ENCODE peak calls at places on chromosome 13, in five cellular contexts. One of them, this sample, is unnamed.

GRCh38 chr13:97030705-97031452 is 36.6 kb upstream of the OXGR1 start:
- DNase-seq in cardiac muscle cell: peak
- DNase-seq in IMR-90: peak
- DNase-seq in tibial artery: no peak
- DNase-seq in AG04450: peak
- DNase-seq in this sample: peak

GRCh38 chr13:66312312-66313087 is 917.6 kb downstream of the PCDH9 start:
- DNase-seq in cardiac muscle cell: no peak
- DNase-seq in tibial artery: no peak
- DNase-seq in IMR-90: peak
- DNase-seq in AG04450: peak
- DNase-seq in this sample: peak

GRCh38 chr13:73142091-73142490 is 83.3 kb downstream of the KLF5 start:
- DNase-seq in tibial artery: no peak
- DNase-seq in IMR-90: no peak
- DNase-seq in cardiac muscle cell: peak
- DNase-seq in AG04450: no peak
- DNase-seq in this sample: no peak

GRCh38 chr13:25732146-25732865 is 319.5 kb downstream of the SHISA2 start:
- DNase-seq in tibial artery: no peak
- DNase-seq in IMR-90: peak
- DNase-seq in AG04450: no peak
- DNase-seq in cardiac muscle cell: no peak
- DNase-seq in this sample: peak

GRCh38 chr13:79621449-79621848 is 140.5 kb downstream of the NDFIP2 start:
- DNase-seq in cardiac muscle cell: no peak
- DNase-seq in IMR-90: no peak
- DNase-seq in AG04450: no peak
- DNase-seq in tibial artery: no peak
- DNase-seq in this sample: no peak

GRCh38 chr13:106471957-106472543 is 63.4 kb downstream of the EFNB2 start:
- DNase-seq in IMR-90: peak
- DNase-seq in tibial artery: no peak
- DNase-seq in cardiac muscle cell: peak
- DNase-seq in AG04450: peak
- DNase-seq in this sample: peak

GRCh38 chr13:99652141-99652540 is 150.9 kb downstream of the TM9SF2 start:
- DNase-seq in IMR-90: no peak
- DNase-seq in tibial artery: no peak
- DNase-seq in AG04450: no peak
- DNase-seq in cardiac muscle cell: no peak
- DNase-seq in this sample: no peak

GRCh38 chr13:105406551-105406950 is 1128.9 kb downstream of the EFNB2 start:
- DNase-seq in tibial artery: no peak
- DNase-seq in cardiac muscle cell: no peak
- DNase-seq in IMR-90: no peak
- DNase-seq in AG04450: no peak
- DNase-seq in this sample: no peak

GRCh38 chr13:20767309-20767943 is 6.3 kb downstream of the EEF1AKMT1 start:
- DNase-seq in AG04450: no peak
- DNase-seq in tibial artery: no peak
- DNase-seq in cardiac muscle cell: no peak
- DNase-seq in IMR-90: no peak
- DNase-seq in this sample: no peak

GRCh38 chr13:50592412-50593145 is 250.9 kb downstream of the DLEU7 start:
- DNase-seq in cardiac muscle cell: no peak
- DNase-seq in AG04450: no peak
- DNase-seq in IMR-90: peak
- DNase-seq in tibial artery: no peak
- DNase-seq in this sample: peak

GRCh38 chr13:31088826-31089420 is 72.8 kb downstream of the HSPH1 start:
- DNase-seq in tibial artery: no peak
- DNase-seq in AG04450: no peak
- DNase-seq in IMR-90: no peak
- DNase-seq in cardiac muscle cell: no peak
- DNase-seq in this sample: no peak

GRCh38 chr13:68697551-68697950 is 1410.1 kb upstream of the ATXN8OS start:
- DNase-seq in AG04450: no peak
- DNase-seq in IMR-90: no peak
- DNase-seq in cardiac muscle cell: no peak
- DNase-seq in tibial artery: no peak
- DNase-seq in this sample: no peak

GRCh38 chr13:44142911-44143665 is 230.5 kb upstream of the SERP2 start:
- DNase-seq in cardiac muscle cell: no peak
- DNase-seq in AG04450: no peak
- DNase-seq in tibial artery: no peak
- DNase-seq in IMR-90: peak
- DNase-seq in this sample: peak

GRCh38 chr13:64640002-64640401 is 2590.1 kb downstream of the PCDH9 start:
- DNase-seq in tibial artery: no peak
- DNase-seq in cardiac muscle cell: no peak
- DNase-seq in AG04450: no peak
- DNase-seq in IMR-90: peak
- DNase-seq in this sample: peak

GRCh38 chr13:76715621-76716020 is 170.6 kb downstream of the KCTD12 start:
- DNase-seq in tibial artery: no peak
- DNase-seq in cardiac muscle cell: no peak
- DNase-seq in IMR-90: no peak
- DNase-seq in AG04450: no peak
- DNase-seq in this sample: no peak

GRCh38 chr13:99464441-99464949 is 36.8 kb upstream of the TM9SF2 start:
- DNase-seq in tibial artery: no peak
- DNase-seq in AG04450: no peak
- DNase-seq in cardiac muscle cell: no peak
- DNase-seq in IMR-90: peak
- DNase-seq in this sample: peak

GRCh38 chr13:110610955-110611595 is 4.3 kb upstream of the NAXD start:
- DNase-seq in tibial artery: no peak
- DNase-seq in IMR-90: peak
- DNase-seq in cardiac muscle cell: no peak
- DNase-seq in AG04450: no peak
- DNase-seq in this sample: no peak

GRCh38 chr13:78586706-78587105 is 16.6 kb downstream of the POU4F1 start:
- DNase-seq in cardiac muscle cell: peak
- DNase-seq in AG04450: no peak
- DNase-seq in tibial artery: no peak
- DNase-seq in IMR-90: no peak
- DNase-seq in this sample: no peak
- TF ChIP-seq CTCF in cardiac muscle cell: peak
- TF ChIP-seq CTCF in AG04450: peak
- TF ChIP-seq CTCF in tibial artery: no peak
- TF ChIP-seq CTCF in IMR-90: no peak
- TF ChIP-seq CTCF in this sample: peak

GRCh38 chr13:51786425-51787010 is 17.4 kb downstream of the DHRS12 start:
- DNase-seq in tibial artery: no peak
- DNase-seq in IMR-90: no peak
- DNase-seq in AG04450: no peak
- DNase-seq in cardiac muscle cell: no peak
- DNase-seq in this sample: peak
- H3K4me3 ChIP-seq in tibial artery: no peak
- H3K4me3 ChIP-seq in IMR-90: no peak
- H3K4me3 ChIP-seq in AG04450: no peak
- H3K4me3 ChIP-seq in cardiac muscle cell: no peak
- H3K4me3 ChIP-seq in this sample: no peak

DNA sequence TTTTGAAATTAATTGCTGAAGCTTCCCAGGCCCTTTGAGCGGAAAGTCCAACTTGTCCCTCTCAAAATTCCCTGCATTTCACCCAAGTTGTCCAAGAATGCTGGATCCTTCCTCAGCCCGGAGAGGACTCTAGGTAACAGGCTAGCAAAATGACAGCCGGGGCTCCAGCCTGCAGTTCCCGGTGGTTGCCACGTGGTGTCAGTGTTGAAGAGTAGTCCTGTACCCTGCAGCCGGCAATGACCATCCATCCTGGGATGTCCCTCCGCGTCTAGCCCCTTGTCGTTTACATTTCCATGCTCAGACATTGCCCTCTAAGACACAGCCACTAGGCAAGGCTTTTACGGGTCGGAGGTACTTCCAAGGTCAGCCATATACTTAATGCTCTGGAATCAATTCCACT is 31.4 kb upstream of the MTIF3 start:
- DNase-seq in cardiac muscle cell: peak
- DNase-seq in tibial artery: no peak
- DNase-seq in AG04450: no peak
- DNase-seq in IMR-90: peak
- DNase-seq in this sample: peak
- TF ChIP-seq CTCF in cardiac muscle cell: peak
- TF ChIP-seq CTCF in tibial artery: peak
- TF ChIP-seq CTCF in AG04450: peak
- TF ChIP-seq CTCF in IMR-90: peak
- TF ChIP-seq CTCF in this sample: peak

DNA sequence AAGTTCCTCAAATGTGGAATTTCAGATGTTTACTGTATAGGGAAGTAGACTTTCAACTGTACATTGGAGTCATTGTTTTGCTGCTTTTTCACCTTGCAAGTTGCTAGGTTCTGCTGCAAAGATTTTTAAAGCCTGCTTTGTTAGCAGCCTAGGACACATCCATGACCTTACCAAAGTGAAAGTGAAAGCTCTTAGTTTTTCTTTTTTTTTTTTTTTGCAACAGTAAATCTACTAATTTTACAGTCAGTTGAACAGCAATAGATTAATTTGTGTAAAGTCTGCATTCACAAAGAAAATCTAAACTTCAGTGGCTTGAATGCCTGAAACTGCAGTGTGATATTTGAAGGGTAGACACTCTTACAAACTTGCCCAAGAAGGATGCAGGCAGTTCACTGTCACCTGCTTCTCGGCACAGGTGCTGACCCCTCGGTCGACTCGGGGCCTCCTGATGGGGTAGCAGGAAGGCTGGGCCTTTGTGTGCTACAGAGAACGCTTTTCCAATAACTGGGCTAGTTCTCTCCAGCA is 5.0 kb upstream of the MTIF3 start:
- DNase-seq in IMR-90: no peak
- DNase-seq in cardiac muscle cell: no peak
- DNase-seq in AG04450: no peak
- DNase-seq in tibial artery: no peak
- DNase-seq in this sample: peak
- H3K4me3 ChIP-seq in IMR-90: peak
- H3K4me3 ChIP-seq in cardiac muscle cell: no peak
- H3K4me3 ChIP-seq in AG04450: peak
- H3K4me3 ChIP-seq in tibial artery: no peak
- H3K4me3 ChIP-seq in this sample: peak

GRCh38 chr13:103794526-103794925 is 728.3 kb upstream of the SLC10A2 start:
- DNase-seq in AG04450: no peak
- DNase-seq in tibial artery: no peak
- DNase-seq in IMR-90: no peak
- DNase-seq in cardiac muscle cell: no peak
- DNase-seq in this sample: no peak
- TF ChIP-seq CTCF in AG04450: no peak
- TF ChIP-seq CTCF in tibial artery: no peak
- TF ChIP-seq CTCF in IMR-90: no peak
- TF ChIP-seq CTCF in cardiac muscle cell: no peak
- TF ChIP-seq CTCF in this sample: no peak

GRCh38 chr13:89686171-89686570 is 1661.3 kb upstream of the MIR17HG start:
- DNase-seq in AG04450: no peak
- DNase-seq in cardiac muscle cell: no peak
- DNase-seq in IMR-90: no peak
- DNase-seq in tibial artery: no peak
- DNase-seq in this sample: no peak
- H3K4me3 ChIP-seq in AG04450: no peak
- H3K4me3 ChIP-seq in cardiac muscle cell: no peak
- H3K4me3 ChIP-seq in IMR-90: no peak
- H3K4me3 ChIP-seq in tibial artery: no peak
- H3K4me3 ChIP-seq in this sample: no peak

GRCh38 chr13:112234131-112234875 is 141.9 kb upstream of the SPACA7 start:
- DNase-seq in cardiac muscle cell: no peak
- DNase-seq in tibial artery: peak
- DNase-seq in IMR-90: no peak
- DNase-seq in AG04450: no peak
- DNase-seq in this sample: no peak
- TF ChIP-seq CTCF in cardiac muscle cell: no peak
- TF ChIP-seq CTCF in tibial artery: no peak
- TF ChIP-seq CTCF in IMR-90: no peak
- TF ChIP-seq CTCF in AG04450: no peak
- TF ChIP-seq CTCF in this sample: no peak

DNA sequence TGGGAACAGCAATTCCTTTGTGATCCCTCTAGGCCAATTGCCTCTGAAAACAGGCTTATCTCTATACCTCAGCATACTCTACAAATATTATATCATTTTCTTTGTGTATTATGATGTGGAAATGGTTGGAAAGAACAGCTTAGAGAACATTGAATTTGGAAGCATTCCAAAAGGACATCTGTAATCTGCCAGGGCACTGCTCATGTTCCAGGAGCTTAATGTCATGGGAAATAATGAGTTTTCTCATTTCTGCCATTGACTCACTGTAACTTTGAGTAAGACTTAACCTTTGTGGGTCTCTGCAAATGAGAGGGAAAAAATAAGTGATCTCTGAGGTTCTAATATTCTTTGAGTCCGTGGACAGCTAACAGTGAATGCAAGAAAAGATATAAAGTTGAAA is 147.3 kb downstream of the UFM1 start:
- DNase-seq in AG04450: no peak
- DNase-seq in tibial artery: no peak
- DNase-seq in cardiac muscle cell: no peak
- DNase-seq in IMR-90: no peak
- DNase-seq in this sample: peak
- H3K4me3 ChIP-seq in AG04450: no peak
- H3K4me3 ChIP-seq in tibial artery: no peak
- H3K4me3 ChIP-seq in cardiac muscle cell: no peak
- H3K4me3 ChIP-seq in IMR-90: no peak
- H3K4me3 ChIP-seq in this sample: no peak

DNA sequence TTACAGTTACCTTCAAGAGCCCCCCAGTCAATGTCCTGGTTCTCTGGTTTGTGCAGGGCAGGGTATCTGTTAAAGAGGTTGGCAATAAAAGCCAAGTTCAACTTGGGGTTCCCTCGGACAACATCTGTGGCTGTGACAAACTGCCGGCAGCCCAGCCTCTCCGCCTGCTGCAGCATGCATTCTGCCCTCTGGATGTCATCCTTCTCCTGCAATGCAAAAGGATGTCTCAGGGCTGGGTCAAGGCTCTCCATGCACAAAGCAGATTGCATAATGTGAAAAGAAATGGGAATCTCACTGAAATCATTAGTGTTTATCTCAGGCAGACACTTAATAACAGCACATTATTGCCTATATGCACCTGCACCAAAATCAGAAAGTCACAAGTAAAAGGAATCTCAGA is 35.1 kb downstream of the LCP1 start:
- DNase-seq in AG04450: no peak
- DNase-seq in IMR-90: no peak
- DNase-seq in cardiac muscle cell: peak
- DNase-seq in tibial artery: no peak
- DNase-seq in this sample: peak
- TF ChIP-seq CTCF in AG04450: no peak
- TF ChIP-seq CTCF in IMR-90: no peak
- TF ChIP-seq CTCF in cardiac muscle cell: peak
- TF ChIP-seq CTCF in tibial artery: no peak
- TF ChIP-seq CTCF in this sample: peak